ENCODE peak calls at places on chromosomes 2 and 18, in seven cellular contexts. N, E, K, M, B, P and U are unnamed samples. For H3K9me3 and H3K36me3, the result is how much of the 10 kb centered on the place peaks cover.

GRCh38 chr2:9950521-9951271 is 797 bp upstream of the GRHL1 start:
- ATAC-seq in E (peak), K (peak), N (peak), M (peak), B (peak), P (peak), U (peak)

GRCh38 chr2:178256382-178257053 is 62.2 kb downstream of the OSBPL6 start:
- ATAC-seq in P (peak), M (no peak), K (no peak), E (no peak), B (no peak), N (no peak), U (no peak)

GRCh38 chr18:69400976-69401474 is 337 bp downstream of the DOK6 start:
- ATAC-seq in E (no peak), N (no peak), P (no peak), B (no peak), M (peak), K (peak), U (peak)

GRCh38 chr2:128776461-128776971 is 457.8 kb upstream of the HS6ST1 start:
- ATAC-seq in M (no peak), E (no peak), N (no peak), K (no peak), P (no peak), B (no peak), U (no peak)

GRCh38 chr2:168781191-168781818 is 21.1 kb upstream of the NOSTRIN start:
- ATAC-seq in P (no peak), B (no peak), K (no peak), M (no peak), E (no peak), N (no peak), U (no peak)

GRCh38 chr2:151973013-151973900 is 125.6 kb downstream of the CACNB4 start:
- ATAC-seq in K (no peak), B (no peak), M (no peak), N (no peak), E (no peak), P (no peak), U (no peak)

GRCh38 chr2:215486973-215487372 is 51.1 kb upstream of the FN1 start:
- ATAC-seq in P (no peak), N (no peak), B (no peak), M (peak), E (no peak), K (peak), U (peak)

GRCh38 chr2:8370258-8370802 is 311.5 kb upstream of the ID2 start:
- ATAC-seq in B (no peak), E (no peak), K (no peak), P (no peak), N (no peak), M (no peak), U (no peak)

GRCh38 chr2:173216055-173216454 is 138.6 kb upstream of the CDCA7 start:
- ATAC-seq in P (no peak), K (no peak), M (no peak), E (no peak), B (peak), N (no peak), U (no peak)

GRCh38 chr2:182379235-182379634 is 47.6 kb downstream of the PDE1A start:
- ATAC-seq in E (no peak), M (no peak), P (no peak), N (peak), B (no peak), K (peak), U (no peak)

GRCh38 chr2:82792316-82792715 is 1666.8 kb downstream of the SUCLG1 start:
- ATAC-seq in K (no peak), P (no peak), N (no peak), M (no peak), E (no peak), B (no peak), U (no peak)

GRCh38 chr2:172962824-172963223 is 112.8 kb upstream of the MAP3K20 start:
- ATAC-seq in E (peak), P (peak), K (no peak), M (no peak), B (peak), N (no peak), U (no peak)

GRCh38 chr2:207184768-207185167 is 19.0 kb upstream of the KLF7 start:
- ATAC-seq in M (no peak), K (no peak), E (no peak), P (no peak), B (no peak), N (no peak), U (no peak)

GRCh38 chr2:63027220-63027619 is 23.4 kb upstream of the OTX1 start:
- ATAC-seq in P (no peak), K (no peak), E (no peak), N (no peak), M (peak), B (no peak), U (no peak)

GRCh38 chr2:84417453-84417852 is 41.6 kb downstream of the SUCLG1 start:
- ATAC-seq in M (no peak), N (no peak), E (no peak), B (no peak), P (peak), K (no peak), U (no peak)

GRCh38 chr2:236848467-236848866 is 237.2 kb upstream of the COPS8 start:
- ATAC-seq in B (no peak), E (no peak), P (no peak), N (no peak), K (no peak), M (no peak), U (no peak)

GRCh38 chr2:28377201-28377816 is 15.3 kb upstream of the FOSL2 start:
- ATAC-seq in B (no peak), M (peak), N (peak), E (no peak), K (no peak), P (no peak), U (no peak)

GRCh38 chr2:70381821-70382220 is 80.0 kb upstream of the FAM136A start:
- ATAC-seq in M (no peak), P (peak), B (no peak), N (peak), K (no peak), E (no peak), U (no peak)

GRCh38 chr2:14827226-14828023 is 194.9 kb downstream of the LRATD1 start:
- ATAC-seq in M (no peak), E (no peak), P (no peak), B (no peak), K (no peak), N (no peak), U (no peak)

GRCh38 chr18:10170375-10170774 is 256.6 kb downstream of the VAPA start:
- ATAC-seq in P (no peak), B (no peak), K (no peak), N (no peak), E (no peak), M (no peak), U (no peak)

GRCh38 chr2:12031871-12032270 is 285.4 kb downstream of the LPIN1 start:
- ATAC-seq in M (no peak), P (no peak), E (no peak), N (no peak), K (no peak), B (no peak), U (no peak)

GRCh38 chr2:37342636-37343211 is 1.7 kb upstream of the QPCT start:
- ATAC-seq in B (no peak), K (no peak), P (no peak), N (no peak), M (no peak), E (no peak), U (no peak)

GRCh38 chr2:55620123-55620779 is 2.8 kb upstream of the PPP4R3B start:
- ATAC-seq in P (peak), M (no peak), K (no peak), N (no peak), B (no peak), E (no peak), U (no peak)

GRCh38 chr2:127909019-127909418 is 23.3 kb upstream of the AMMECR1L start:
- ATAC-seq in B (no peak), M (no peak), K (no peak), P (peak), N (peak), E (no peak), U (no peak)

GRCh38 chr2:152542995-152543481 is 174.2 kb downstream of the PRPF40A start:
- ATAC-seq in K (peak), P (peak), B (no peak), N (peak), E (no peak), M (peak), U (peak)

GRCh38 chr2:151481744-151482143 is 72.0 kb downstream of the RIF1 start:
- ATAC-seq in B (no peak), N (no peak), P (no peak), E (no peak), K (no peak), M (no peak), U (no peak)

GRCh38 chr2:223884399-223884798 is 47.0 kb upstream of the AP1S3 start:
- ATAC-seq in N (no peak), B (no peak), K (no peak), M (no peak), E (no peak), P (no peak), U (no peak)

GRCh38 chr2:98478861-98479770 is 34.5 kb downstream of the INPP4A start:
- ATAC-seq in B (peak), N (no peak), K (no peak), M (no peak), E (peak), P (no peak), U (no peak)

GRCh38 chr2:191538334-191538910 is 139.5 kb upstream of the NABP1 start:
- ATAC-seq in M (no peak), K (no peak), P (no peak), N (no peak), B (no peak), E (no peak), U (no peak)

GRCh38 chr2:173821451-173821850 is 143.7 kb downstream of the SP3 start:
- ATAC-seq in E (no peak), M (no peak), K (no peak), P (no peak), B (no peak), N (no peak), U (no peak)

GRCh38 chr18:11741505-11742145 is 52.6 kb downstream of the GNAL start:
- ATAC-seq in N (no peak), K (no peak), P (peak), B (peak), E (no peak), M (peak), U (no peak)

GRCh38 chr2:45170191-45170975 is 161.1 kb upstream of the SIX2 start:
- ATAC-seq in M (peak), P (no peak), N (no peak), B (no peak), K (peak), E (no peak), U (no peak)

GRCh38 chr2:224909885-224910517 is 132.3 kb downstream of the DOCK10 start:
- ATAC-seq in E (peak), K (peak), N (peak), B (peak), M (peak), P (no peak), U (peak)

GRCh38 chr2:42897386-42897785 is 105.0 kb upstream of the HAAO start:
- ATAC-seq in P (no peak), K (no peak), E (no peak), N (no peak), M (peak), B (no peak), U (no peak)

GRCh38 chr18:59988098-59988706 is 88.4 kb downstream of the PMAIP1 start:
- ATAC-seq in M (no peak), P (no peak), E (no peak), N (peak), K (peak), B (peak), U (no peak)

GRCh38 chr2:65334714-65335113 is 97.7 kb downstream of the SPRED2 start:
- ATAC-seq in N (no peak), K (no peak), B (no peak), E (no peak), M (no peak), P (no peak), U (no peak)

GRCh38 chr18:30454920-30455319 is 587.6 kb downstream of the DSC3 start:
- ATAC-seq in P (no peak), K (no peak), E (no peak), B (no peak), M (no peak), N (no peak), U (no peak)

GRCh38 chr2:186784930-186785329 is 64.0 kb downstream of the ZSWIM2 start:
- ATAC-seq in B (no peak), E (no peak), M (no peak), N (no peak), P (no peak), K (no peak), U (no peak)

GRCh38 chr18:14104906-14105748 is 27.1 kb downstream of the ZNF519 start:
- ATAC-seq in K (no peak), B (no peak), E (no peak), M (no peak), N (no peak), P (no peak), U (no peak)
- H3K9me3 ChIP-seq in K (under half), B (under half), E (under half), M (under half), N (under half), P (under half), U (under half)

GRCh38 chr2:60520917-60521539 is 32.4 kb downstream of the BCL11A start:
- ATAC-seq in P (no peak), B (no peak), E (no peak), K (no peak), N (no peak), M (no peak), U (no peak)
- H3K36me3 ChIP-seq in P (under half), B (under half), E (under half), K (under half), N (under half), M (under half), U (under half)

DNA sequence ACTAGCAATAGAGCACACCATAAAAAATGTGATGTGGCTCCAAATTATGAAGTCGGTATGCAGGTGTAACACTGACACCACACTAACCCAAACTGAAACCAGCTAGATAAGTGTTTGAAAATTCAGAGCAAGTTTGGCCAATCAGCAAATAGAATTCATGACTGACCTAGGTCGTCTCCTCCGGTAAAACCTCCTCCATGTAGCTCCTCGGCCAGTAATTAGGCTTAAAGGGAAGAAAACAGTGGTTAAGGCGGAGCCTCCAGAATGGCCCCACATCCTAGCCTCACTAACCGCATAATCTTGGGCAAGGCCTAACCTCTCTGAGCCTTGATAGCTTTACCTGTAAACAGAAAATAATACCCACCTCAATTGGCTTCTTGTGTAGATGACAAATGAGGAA is 30.1 kb downstream of the C1D start:
- ATAC-seq in M (no peak), K (no peak), B (no peak), N (no peak), P (no peak), E (no peak), U (no peak)
- H3K9me3 ChIP-seq in M (under half), K (under half), B (under half), N (under half), P (under half), E (under half), U (under half)

GRCh38 chr2:235807347-235807746 is 313.5 kb downstream of the AGAP1 start:
- ATAC-seq in N (no peak), E (no peak), P (no peak), K (no peak), B (no peak), M (no peak), U (no peak)
- H3K36me3 ChIP-seq in N (under half), E (under half), P (under half), K (under half), B (under half), M (half or more), U (half or more)

GRCh38 chr18:78776151-78776550 is 203.5 kb upstream of the SALL3 start:
- ATAC-seq in E (no peak), B (no peak), P (no peak), M (no peak), N (no peak), K (no peak), U (no peak)
- H3K9me3 ChIP-seq in E (under half), B (under half), P (under half), M (under half), N (under half), K (under half), U (under half)

GRCh38 chr18:1092228-1092627 is 187.6 kb downstream of the ADCYAP1 start:
- ATAC-seq in P (no peak), M (no peak), B (no peak), K (no peak), N (no peak), E (no peak), U (no peak)
- H3K36me3 ChIP-seq in P (under half), M (under half), B (under half), K (under half), N (under half), E (under half), U (under half)

DNA sequence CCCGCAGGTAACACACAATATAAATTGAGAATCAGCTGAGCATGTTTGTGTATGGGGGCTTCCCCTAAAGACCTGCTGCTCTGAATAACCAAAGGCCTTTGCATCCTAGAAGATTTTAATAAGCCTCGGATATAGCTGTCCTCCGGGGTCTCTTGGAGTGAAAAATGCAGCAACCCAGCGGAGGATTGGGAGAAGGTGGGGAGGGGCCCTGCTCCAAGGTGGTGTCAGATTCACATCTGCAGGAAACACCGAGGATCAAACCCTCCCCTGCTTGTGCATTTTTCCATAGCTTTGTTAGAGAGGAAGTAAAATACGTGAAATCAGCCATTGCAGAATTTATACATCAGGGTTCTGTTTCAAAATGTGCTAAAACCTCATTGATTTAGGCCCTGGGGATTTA is 63.1 kb upstream of the OTOF start:
- ATAC-seq in E (no peak), N (no peak), K (no peak), M (no peak), P (no peak), B (no peak), U (no peak)
- H3K9me3 ChIP-seq in E (under half), N (under half), K (under half), M (under half), P (under half), B (under half), U (under half)

GRCh38 chr2:201269764-201270163 is 9.4 kb downstream of the CASP8 start:
- ATAC-seq in P (no peak), N (no peak), B (no peak), M (peak), K (no peak), E (no peak), U (no peak)

GRCh38 chr2:201273330-201273983 is 13.1 kb downstream of the CASP8 start:
- ATAC-seq in M (no peak), N (no peak), P (no peak), E (peak), B (peak), K (no peak), U (no peak)

GRCh38 chr2:201271917-201272316 is 11.6 kb downstream of the CASP8 start:
- ATAC-seq in K (no peak), M (no peak), B (no peak), N (no peak), P (no peak), E (no peak), U (no peak)

GRCh38 chr2:201267278-201268030 is 7.1 kb downstream of the CASP8 start:
- ATAC-seq in N (no peak), B (peak), E (no peak), K (no peak), P (no peak), M (no peak), U (no peak)

DNA sequence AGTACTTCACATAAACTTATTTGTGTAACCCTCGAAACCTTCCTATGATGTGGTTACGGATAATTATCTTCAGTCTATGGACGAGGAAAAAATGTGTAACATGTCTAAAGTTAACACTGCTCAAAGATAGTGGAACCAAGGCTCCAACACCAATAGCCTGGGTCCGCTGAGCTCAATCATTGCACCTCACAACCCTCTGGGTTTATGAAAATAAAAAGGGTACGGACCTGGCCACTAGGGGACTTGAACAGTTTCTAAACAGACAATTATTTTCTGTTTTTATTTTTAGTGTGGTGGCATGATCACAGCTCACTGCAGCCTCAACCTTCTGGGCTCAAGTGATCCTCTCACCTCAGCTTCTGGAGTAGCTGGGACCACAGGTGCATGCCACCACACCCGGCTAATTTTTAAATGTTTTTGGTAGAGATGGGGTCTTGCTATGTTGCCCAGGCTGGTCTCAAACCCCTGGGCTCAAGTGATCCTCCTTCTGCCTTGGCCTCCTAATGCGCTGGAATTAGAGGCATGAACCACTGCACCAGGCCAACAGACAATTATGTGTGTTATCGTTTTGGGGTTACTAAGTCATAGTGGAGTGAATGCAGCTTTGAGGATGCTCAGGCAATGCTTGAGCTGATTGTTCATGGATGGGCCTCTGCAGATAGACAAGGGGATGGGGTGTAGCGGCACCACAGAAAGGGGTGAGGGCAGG is 10.1 kb downstream of the CASP8 start:
- ATAC-seq in N (no peak), E (no peak), P (no peak), M (peak), B (no peak), K (no peak), U (no peak)
- H3K36me3 ChIP-seq in N (under half), E (half or more), P (under half), M (half or more), B (under half), K (under half), U (half or more)